ENCODE peak calls at places on chromosomes 7 and 10, in six cellular contexts. F is IMR-90, U is HL-60, B is kidney, E is left ventricle myocardium inferior, S is colonic mucosa. N is an unnamed sample.

GRCh38 chr10:122495406-122496340 is 34.3 kb downstream of the HTRA1 start:
- DNase-seq in F (no peak), U (no peak), B (peak), E (no peak), S (no peak), N (no peak)

GRCh38 chr7:118076564-118076963 is 107.4 kb upstream of the LSM8 start:
- DNase-seq in F (no peak), U (no peak), B (no peak), E (no peak), S (no peak), N (no peak)

GRCh38 chr10:49679480-49679893 is at the start of gene C10orf53:
- DNase-seq in F (peak), U (peak), B (peak), E (peak), S (peak), N (no peak)

GRCh38 chr10:67771200-67771599 is 66.8 kb downstream of the DNAJC12 start:
- DNase-seq in F (no peak), U (no peak), B (no peak), E (no peak), S (no peak), N (no peak)

GRCh38 chr10:48511855-48512191 is 93.0 kb downstream of the ARHGAP22 start:
- DNase-seq in F (no peak), U (peak), B (no peak), E (no peak), S (no peak), N (no peak)

GRCh38 chr10:103281753-103282152 is 4.8 kb downstream of the INA start:
- DNase-seq in F (peak), U (no peak), B (no peak), E (no peak), S (no peak), N (no peak)

GRCh38 chr7:55439627-55440026 is 74.5 kb downstream of the LANCL2 start:
- DNase-seq in F (peak), U (no peak), B (no peak), E (no peak), S (no peak), N (no peak)

GRCh38 chr10:69801434-69802315 is at the start of gene COL13A1:
- DNase-seq in F (peak), U (no peak), B (peak), E (peak), S (peak), N (peak)

GRCh38 chr7:80307251-80307856 is 172.7 kb downstream of the GNAI1 start:
- DNase-seq in F (peak), U (no peak), B (no peak), E (no peak), S (no peak), N (no peak)

GRCh38 chr7:98168181-98168903 is 42.9 kb upstream of the BHLHA15 start:
- DNase-seq in F (peak), U (peak), B (no peak), E (no peak), S (peak), N (no peak)

GRCh38 chr7:148173296-148173695 is 417.3 kb upstream of the C7orf33 start:
- DNase-seq in F (no peak), U (no peak), B (no peak), E (no peak), S (no peak), N (no peak)

GRCh38 chr7:47816647-47817046 is 131.6 kb downstream of the PKD1L1 start:
- DNase-seq in F (peak), U (no peak), B (no peak), E (no peak), S (no peak), N (no peak)

GRCh38 chr7:135248546-135248945 is 14.9 kb downstream of the STRA8 start:
- DNase-seq in F (no peak), U (no peak), B (no peak), E (no peak), S (no peak), N (no peak)

GRCh38 chr10:110755781-110756180 is 111.6 kb downstream of the RBM20 start:
- DNase-seq in F (no peak), U (no peak), B (no peak), E (no peak), S (no peak), N (no peak)

GRCh38 chr10:42883993-42884983 is 101.7 kb downstream of the BMS1 start:
- DNase-seq in F (no peak), U (no peak), B (no peak), E (no peak), S (no peak), N (no peak)

GRCh38 chr10:71746344-71747037 is 26.8 kb downstream of the VSIR start:
- DNase-seq in F (no peak), U (peak), B (peak), E (peak), S (peak), N (no peak)

GRCh38 chr7:2996141-2996540 is 47.5 kb downstream of the CARD11 start:
- DNase-seq in F (no peak), U (no peak), B (peak), E (no peak), S (no peak), N (no peak)

GRCh38 chr10:72418679-72419078 is 64.0 kb upstream of the DNAJB12 start:
- DNase-seq in F (no peak), U (no peak), B (no peak), E (no peak), S (no peak), N (no peak)

GRCh38 chr7:112422842-112423496 is 27.3 kb upstream of the IFRD1 start:
- DNase-seq in F (peak), U (peak), B (peak), E (peak), S (peak), N (peak)

GRCh38 chr7:132368246-132368900 is 207.9 kb downstream of the PLXNA4 start:
- DNase-seq in F (no peak), U (no peak), B (no peak), E (no peak), S (peak), N (no peak)

GRCh38 chr7:45700556-45700955 is 126.4 kb downstream of the ADCY1 start:
- DNase-seq in F (no peak), U (no peak), B (no peak), E (peak), S (no peak), N (no peak)

DNA sequence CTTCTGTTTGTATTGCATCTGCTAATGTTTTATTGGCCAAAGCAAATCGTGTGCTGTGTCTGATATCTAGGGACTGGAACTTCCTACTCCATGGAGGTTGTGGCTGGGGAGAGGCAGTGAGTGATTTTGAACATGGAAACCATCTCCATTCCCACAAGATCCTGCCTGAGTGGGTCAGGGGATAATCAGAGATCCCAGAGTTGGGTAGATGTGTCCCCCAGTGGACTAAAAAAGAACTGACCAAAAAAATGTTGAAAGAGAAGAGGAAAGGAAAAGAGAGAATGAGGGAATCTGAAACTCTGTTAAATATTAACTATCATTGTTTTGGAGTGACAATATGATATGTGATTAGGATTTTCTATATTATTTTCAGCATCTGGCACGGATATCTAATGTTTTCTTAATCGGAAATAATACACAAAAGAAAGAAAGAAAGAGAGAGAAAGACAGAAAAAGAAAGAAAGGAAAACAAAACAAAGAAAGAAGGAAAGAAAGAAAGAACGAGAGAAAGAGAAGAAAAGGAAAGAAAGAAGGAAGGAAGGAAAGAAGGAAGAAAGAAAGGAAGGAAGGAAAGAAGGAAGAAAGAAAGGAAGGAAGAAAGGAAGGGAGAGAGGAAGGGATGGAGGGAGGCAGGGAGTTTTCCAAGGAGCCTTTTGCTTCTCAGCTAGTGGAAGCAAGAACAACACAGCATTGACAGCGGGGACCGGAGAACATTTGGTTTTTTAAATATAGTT is 638.5 kb downstream of the CCSER2 start:
- DNase-seq in F (no peak), U (no peak), B (no peak), E (no peak), S (no peak), N (no peak)
- TF ChIP-seq CTCF in F (no peak), U (no peak), B (no peak), E (no peak), S (no peak), N (no peak)

GRCh38 chr10:58436071-58436470 is 50.9 kb downstream of the TFAM start:
- DNase-seq in F (no peak), U (peak), B (no peak), E (no peak), S (peak), N (no peak)

GRCh38 chr10:58438986-58439385 is 53.8 kb downstream of the TFAM start:
- DNase-seq in F (no peak), U (no peak), B (no peak), E (no peak), S (no peak), N (no peak)

GRCh38 chr10:58438340-58438739 is 53.1 kb downstream of the TFAM start:
- DNase-seq in F (peak), U (no peak), B (no peak), E (no peak), S (no peak), N (no peak)

GRCh38 chr10:58440484-58440883 is 55.3 kb downstream of the TFAM start:
- DNase-seq in F (no peak), U (no peak), B (no peak), E (no peak), S (no peak), N (no peak)

DNA sequence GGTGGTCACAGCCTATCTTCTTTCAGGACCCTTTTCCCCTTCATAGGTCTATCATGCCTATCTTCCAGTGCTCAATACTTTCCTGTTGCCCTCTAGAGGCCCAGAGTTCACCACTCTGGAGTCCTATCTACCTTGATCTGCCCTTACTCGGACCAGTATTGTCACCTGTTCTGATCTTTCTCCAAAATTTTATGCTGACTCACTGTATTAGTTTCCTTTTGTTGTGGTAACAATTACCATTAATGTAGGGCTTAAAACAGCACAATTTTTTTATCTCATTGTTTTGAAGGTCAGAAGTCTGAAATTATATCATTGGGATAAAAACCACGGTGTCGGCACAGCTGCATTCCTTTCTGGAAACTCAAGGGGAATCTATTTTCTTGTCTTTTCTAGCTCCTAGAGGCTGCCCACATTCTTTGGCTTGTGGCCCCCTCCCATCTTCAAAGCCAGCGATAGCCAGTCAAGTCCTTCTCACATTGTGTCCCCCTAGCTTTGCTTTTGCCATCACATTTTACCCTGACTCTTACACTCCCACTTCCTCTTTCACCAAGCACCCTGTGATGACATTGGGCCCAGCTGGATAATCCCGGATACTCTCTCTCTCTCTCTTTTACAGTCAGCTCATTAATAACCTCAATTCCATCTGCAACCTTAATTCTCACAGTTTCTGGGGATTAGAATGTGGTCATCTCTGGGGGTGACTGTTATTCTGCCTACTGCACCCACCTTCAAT is 54.6 kb downstream of the TFAM start:
- DNase-seq in F (no peak), U (no peak), B (no peak), E (no peak), S (no peak), N (no peak)
- H3K27ac ChIP-seq in F (peak), U (no peak), B (peak), E (no peak), S (no peak), N (no peak)

DNA sequence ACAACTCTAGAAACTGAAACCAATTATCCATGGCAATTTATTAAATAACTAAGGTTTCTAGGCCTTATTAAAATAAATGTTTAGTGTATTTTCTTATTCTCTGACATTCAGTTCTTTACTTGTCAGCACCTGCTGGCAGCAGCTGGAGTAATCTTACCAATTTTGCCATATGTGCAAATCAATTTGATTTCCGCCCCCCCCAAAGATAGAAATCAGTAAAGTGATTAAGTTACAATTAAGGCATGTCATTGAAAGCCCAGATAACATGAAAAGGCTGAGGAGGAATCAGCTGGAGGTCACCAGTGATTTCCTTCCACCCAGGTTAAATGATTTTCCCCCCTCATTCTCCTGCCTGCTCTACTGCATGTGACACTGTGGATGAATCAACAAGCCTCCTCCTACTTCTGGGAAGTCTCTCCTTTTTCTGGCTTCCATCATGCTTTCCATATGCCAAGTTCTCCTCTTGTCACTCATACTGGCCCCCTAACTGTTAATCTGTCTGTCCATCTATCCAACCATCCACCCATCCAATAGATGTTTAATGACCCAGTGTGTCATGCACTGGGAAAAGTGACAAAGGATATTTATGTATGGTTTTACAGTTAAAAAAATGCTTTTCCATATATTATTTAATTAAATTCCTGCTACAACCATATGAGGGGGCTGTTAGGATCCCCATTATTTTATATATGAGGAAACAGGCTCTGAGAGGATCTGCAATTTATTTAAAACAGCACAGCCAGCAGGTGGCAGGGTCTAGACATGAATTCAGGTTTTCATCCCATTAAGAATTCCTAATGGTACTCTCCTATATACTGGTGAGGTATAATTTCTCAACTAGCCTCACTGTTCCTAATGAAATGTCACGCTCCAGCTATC is 116.5 kb downstream of the ATXN7L1 start:
- DNase-seq in F (peak), U (no peak), B (no peak), E (no peak), S (peak), N (no peak)
- TF ChIP-seq CTCF in F (peak), U (peak), B (peak), E (peak), S (peak), N (peak)

GRCh38 chr10:60172363-60172990 is 217.2 kb downstream of the ANK3 start:
- DNase-seq in F (no peak), U (no peak), B (no peak), E (no peak), S (no peak), N (no peak)
- H3K27ac ChIP-seq in F (no peak), U (no peak), B (no peak), E (no peak), S (no peak), N (no peak)

GRCh38 chr7:106119719-106120118 is 7.6 kb upstream of the SYPL1 start:
- DNase-seq in F (no peak), U (no peak), B (no peak), E (no peak), S (no peak), N (no peak)

GRCh38 chr7:106117767-106118544 is 5.8 kb upstream of the SYPL1 start:
- DNase-seq in F (no peak), U (no peak), B (no peak), E (no peak), S (no peak), N (no peak)

GRCh38 chr7:106121189-106121799 is 9.2 kb upstream of the SYPL1 start:
- DNase-seq in F (no peak), U (no peak), B (no peak), E (no peak), S (no peak), N (no peak)

GRCh38 chr7:106122713-106123112 is 10.6 kb upstream of the SYPL1 start:
- DNase-seq in F (no peak), U (no peak), B (no peak), E (no peak), S (no peak), N (no peak)

GRCh38 chr7:106120500-106120899 is 8.4 kb upstream of the SYPL1 start:
- DNase-seq in F (no peak), U (no peak), B (no peak), E (no peak), S (no peak), N (no peak)
- TF ChIP-seq CTCF in F (no peak), U (no peak), B (no peak), E (no peak), S (no peak), N (no peak)

N was measured in thoracic aorta.